ENCODE peak calls at places on chromosomes 16 and 17, in four cellular contexts. M, S, K and N are unnamed samples.

GRCh38 chr17:72978593-72979218 is 113.8 kb downstream of the SLC39A11 start:
- DNase-seq in M (no peak), S (no peak), K (no peak), N (no peak)

GRCh38 chr16:984736-985135 is 3.2 kb downstream of the SOX8 start:
- DNase-seq in M (no peak), S (no peak), K (no peak), N (no peak)

GRCh38 chr17:34502426-34502825 is 77.0 kb upstream of the TMEM132E start:
- DNase-seq in M (no peak), S (no peak), K (no peak), N (no peak)

GRCh38 chr16:59964232-59964924 is 1230.3 kb upstream of the GOT2 start:
- DNase-seq in M (no peak), S (no peak), K (no peak), N (no peak)

GRCh38 chr17:79549111-79549915 is 61.5 kb downstream of the RBFOX3 start:
- DNase-seq in M (no peak), S (peak), K (no peak), N (peak)

GRCh38 chr17:33484559-33484958 is 191.5 kb upstream of the ASIC2 start:
- DNase-seq in M (no peak), S (no peak), K (no peak), N (no peak)

GRCh38 chr17:77332034-77332971 is 191.5 kb downstream of the SEC14L1 start:
- DNase-seq in M (no peak), S (no peak), K (peak), N (peak)

GRCh38 chr17:44924107-44924544 is 8.8 kb upstream of the GFAP start:
- DNase-seq in M (no peak), S (peak), K (no peak), N (peak)

GRCh38 chr17:63024716-63025115 is 58.7 kb downstream of the TANC2 start:
- DNase-seq in M (no peak), S (no peak), K (no peak), N (no peak)